ENCODE peak calls at places on chromosomes 16 and 17, in seven cellular contexts. One of them, this sample, is unnamed.

GRCh38 chr16:83701494-83701893 is 106.3 kb upstream of the HSBP1 start:
- DNase-seq in BJ: no peak
- DNase-seq in A673: peak
- DNase-seq in heart right ventricle: peak
- DNase-seq in GM12878: no peak
- DNase-seq in breast epithelium: no peak
- DNase-seq in neural progenitor cell: peak
- DNase-seq in this sample: peak

GRCh38 chr17:51764387-51764971 is 394.0 kb downstream of the CA10 start:
- DNase-seq in BJ: peak
- DNase-seq in A673: peak
- DNase-seq in heart right ventricle: peak
- DNase-seq in GM12878: peak
- DNase-seq in breast epithelium: peak
- DNase-seq in neural progenitor cell: peak
- DNase-seq in this sample: peak

GRCh38 chr17:65604070-65604469 is 42.6 kb upstream of the AXIN2 start:
- DNase-seq in BJ: no peak
- DNase-seq in A673: peak
- DNase-seq in heart right ventricle: no peak
- DNase-seq in GM12878: no peak
- DNase-seq in breast epithelium: no peak
- DNase-seq in neural progenitor cell: no peak
- DNase-seq in this sample: no peak

GRCh38 chr17:76054112-76054476 is 18.2 kb downstream of the SRP68 start:
- DNase-seq in BJ: no peak
- DNase-seq in A673: no peak
- DNase-seq in heart right ventricle: no peak
- DNase-seq in GM12878: no peak
- DNase-seq in breast epithelium: no peak
- DNase-seq in neural progenitor cell: no peak
- DNase-seq in this sample: no peak

GRCh38 chr16:53089434-53090270 is 34.9 kb downstream of the CHD9 start:
- DNase-seq in BJ: no peak
- DNase-seq in A673: peak
- DNase-seq in heart right ventricle: peak
- DNase-seq in GM12878: no peak
- DNase-seq in breast epithelium: peak
- DNase-seq in neural progenitor cell: peak
- DNase-seq in this sample: no peak

GRCh38 chr16:67529639-67530012 is 997 bp downstream of the RIPOR1 start:
- DNase-seq in BJ: no peak
- DNase-seq in A673: no peak
- DNase-seq in heart right ventricle: no peak
- DNase-seq in GM12878: no peak
- DNase-seq in breast epithelium: no peak
- DNase-seq in neural progenitor cell: peak
- DNase-seq in this sample: no peak

GRCh38 chr16:58563235-58563634 is 47.9 kb downstream of the SETD6 start:
- DNase-seq in BJ: peak
- DNase-seq in A673: peak
- DNase-seq in heart right ventricle: no peak
- DNase-seq in GM12878: no peak
- DNase-seq in breast epithelium: no peak
- DNase-seq in neural progenitor cell: no peak
- DNase-seq in this sample: no peak

GRCh38 chr17:82502207-82502606 is 17.3 kb upstream of the FOXK2 start:
- DNase-seq in BJ: no peak
- DNase-seq in A673: no peak
- DNase-seq in heart right ventricle: no peak
- DNase-seq in GM12878: no peak
- DNase-seq in breast epithelium: peak
- DNase-seq in neural progenitor cell: no peak
- DNase-seq in this sample: no peak

GRCh38 chr17:56914641-56915263 is 903 bp upstream of the TRIM25 start:
- DNase-seq in BJ: no peak
- DNase-seq in A673: no peak
- DNase-seq in heart right ventricle: no peak
- DNase-seq in GM12878: no peak
- DNase-seq in breast epithelium: no peak
- DNase-seq in neural progenitor cell: no peak
- DNase-seq in this sample: no peak

GRCh38 chr16:73572135-73572534 is 524.2 kb upstream of the ZFHX3 start:
- DNase-seq in BJ: no peak
- DNase-seq in A673: peak
- DNase-seq in heart right ventricle: peak
- DNase-seq in GM12878: no peak
- DNase-seq in breast epithelium: peak
- DNase-seq in neural progenitor cell: peak
- DNase-seq in this sample: no peak

GRCh38 chr16:24635900-24636610 is 93.4 kb upstream of the TNRC6A start:
- DNase-seq in BJ: peak
- DNase-seq in A673: peak
- DNase-seq in heart right ventricle: peak
- DNase-seq in GM12878: no peak
- DNase-seq in breast epithelium: peak
- DNase-seq in neural progenitor cell: no peak
- DNase-seq in this sample: no peak

GRCh38 chr17:40451420-40451819 is 8.2 kb downstream of the IGFBP4 start:
- DNase-seq in BJ: peak
- DNase-seq in A673: no peak
- DNase-seq in heart right ventricle: peak
- DNase-seq in GM12878: no peak
- DNase-seq in breast epithelium: no peak
- DNase-seq in neural progenitor cell: no peak
- DNase-seq in this sample: no peak

GRCh38 chr17:71467719-71468118 is 653.1 kb upstream of the SOX9 start:
- DNase-seq in BJ: no peak
- DNase-seq in A673: no peak
- DNase-seq in heart right ventricle: no peak
- DNase-seq in GM12878: no peak
- DNase-seq in breast epithelium: peak
- DNase-seq in neural progenitor cell: no peak
- DNase-seq in this sample: no peak

GRCh38 chr16:72986011-72986410 is 61.9 kb downstream of the ZFHX3 start:
- DNase-seq in BJ: no peak
- DNase-seq in A673: peak
- DNase-seq in heart right ventricle: peak
- DNase-seq in GM12878: no peak
- DNase-seq in breast epithelium: no peak
- DNase-seq in neural progenitor cell: no peak
- DNase-seq in this sample: no peak

GRCh38 chr17:40953876-40954275 is 12.9 kb downstream of the KRT39 start:
- DNase-seq in BJ: peak
- DNase-seq in A673: no peak
- DNase-seq in heart right ventricle: no peak
- DNase-seq in GM12878: no peak
- DNase-seq in breast epithelium: peak
- DNase-seq in neural progenitor cell: no peak
- DNase-seq in this sample: no peak

GRCh38 chr17:48441231-48441711 is 11.3 kb upstream of the SKAP1 start:
- DNase-seq in BJ: no peak
- DNase-seq in A673: peak
- DNase-seq in heart right ventricle: no peak
- DNase-seq in GM12878: peak
- DNase-seq in breast epithelium: no peak
- DNase-seq in neural progenitor cell: no peak
- DNase-seq in this sample: peak

GRCh38 chr17:44362964-44363612 is 565 bp downstream of the FAM171A2 start:
- DNase-seq in BJ: no peak
- DNase-seq in A673: peak
- DNase-seq in heart right ventricle: no peak
- DNase-seq in GM12878: no peak
- DNase-seq in breast epithelium: no peak
- DNase-seq in neural progenitor cell: peak
- DNase-seq in this sample: no peak

GRCh38 chr17:44361292-44362055 is 2.2 kb downstream of the FAM171A2 start:
- DNase-seq in BJ: no peak
- DNase-seq in A673: no peak
- DNase-seq in heart right ventricle: no peak
- DNase-seq in GM12878: no peak
- DNase-seq in breast epithelium: no peak
- DNase-seq in neural progenitor cell: no peak
- DNase-seq in this sample: no peak

GRCh38 chr17:44362479-44362963 is 1.1 kb downstream of the FAM171A2 start:
- DNase-seq in BJ: no peak
- DNase-seq in A673: no peak
- DNase-seq in heart right ventricle: no peak
- DNase-seq in GM12878: no peak
- DNase-seq in breast epithelium: no peak
- DNase-seq in neural progenitor cell: peak
- DNase-seq in this sample: no peak

GRCh38 chr17:44360826-44361225 is 2.8 kb downstream of the FAM171A2 start:
- DNase-seq in BJ: no peak
- DNase-seq in A673: no peak
- DNase-seq in heart right ventricle: no peak
- DNase-seq in GM12878: no peak
- DNase-seq in breast epithelium: no peak
- DNase-seq in neural progenitor cell: peak
- DNase-seq in this sample: no peak

DNA sequence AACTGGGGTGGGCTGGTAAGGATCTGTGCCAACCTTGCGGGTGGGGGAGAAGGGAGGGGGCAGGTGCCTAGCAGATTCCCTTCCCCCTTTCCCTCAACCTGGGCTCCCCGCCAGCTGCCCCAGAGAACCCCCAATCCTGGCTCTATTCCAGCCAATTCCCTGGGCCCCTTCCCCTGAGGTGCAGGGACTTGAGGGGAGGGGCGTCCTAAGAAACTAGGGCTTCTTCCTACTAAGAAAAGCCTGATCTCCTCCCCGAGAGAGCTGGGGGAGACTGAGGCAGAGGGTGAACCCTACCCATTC is 1.6 kb downstream of the FAM171A2 start:
- DNase-seq in BJ: no peak
- DNase-seq in A673: no peak
- DNase-seq in heart right ventricle: no peak
- DNase-seq in GM12878: no peak
- DNase-seq in breast epithelium: no peak
- DNase-seq in neural progenitor cell: no peak
- DNase-seq in this sample: no peak
- H3K4me3 ChIP-seq in BJ: no peak
- H3K4me3 ChIP-seq in A673: peak
- H3K4me3 ChIP-seq in heart right ventricle: no peak
- H3K4me3 ChIP-seq in GM12878: no peak
- H3K4me3 ChIP-seq in breast epithelium: no peak
- H3K4me3 ChIP-seq in neural progenitor cell: peak
- H3K4me3 ChIP-seq in this sample: no peak

DNA sequence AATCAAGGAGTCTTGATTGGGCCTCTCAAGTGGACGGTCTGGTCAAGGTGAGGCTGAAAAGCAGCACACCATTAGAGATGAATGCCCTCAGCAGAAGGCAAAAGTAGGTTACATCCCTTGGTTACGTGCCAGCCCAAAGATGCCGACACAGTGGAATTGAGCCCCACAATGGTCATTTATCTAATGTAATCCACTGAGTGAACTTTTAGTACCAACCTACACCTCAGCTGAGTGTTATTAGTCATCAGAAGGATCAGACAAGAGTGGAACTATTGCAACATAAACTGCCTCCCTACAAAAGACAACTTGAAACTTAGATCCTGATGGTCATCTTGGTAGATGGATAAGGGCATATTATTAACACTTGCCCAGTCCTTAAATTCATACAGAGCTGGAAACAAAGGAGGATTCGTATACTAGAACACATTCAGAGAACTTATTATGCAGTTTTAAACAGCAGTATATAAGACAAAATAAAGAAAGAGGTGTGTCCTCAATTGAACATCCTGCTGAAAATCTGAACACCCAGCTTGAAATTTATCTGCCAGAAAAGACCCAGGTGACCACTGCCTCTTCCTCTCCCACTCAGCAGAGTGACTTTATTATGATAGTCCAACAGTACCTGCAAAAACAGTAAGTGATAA is 2.8 kb downstream of the DCUN1D3 start:
- DNase-seq in BJ: no peak
- DNase-seq in A673: no peak
- DNase-seq in heart right ventricle: no peak
- DNase-seq in GM12878: no peak
- DNase-seq in breast epithelium: no peak
- DNase-seq in neural progenitor cell: no peak
- DNase-seq in this sample: no peak
- H3K4me3 ChIP-seq in BJ: no peak
- H3K4me3 ChIP-seq in A673: no peak
- H3K4me3 ChIP-seq in heart right ventricle: no peak
- H3K4me3 ChIP-seq in GM12878: no peak
- H3K4me3 ChIP-seq in breast epithelium: no peak
- H3K4me3 ChIP-seq in neural progenitor cell: no peak
- H3K4me3 ChIP-seq in this sample: no peak

DNA sequence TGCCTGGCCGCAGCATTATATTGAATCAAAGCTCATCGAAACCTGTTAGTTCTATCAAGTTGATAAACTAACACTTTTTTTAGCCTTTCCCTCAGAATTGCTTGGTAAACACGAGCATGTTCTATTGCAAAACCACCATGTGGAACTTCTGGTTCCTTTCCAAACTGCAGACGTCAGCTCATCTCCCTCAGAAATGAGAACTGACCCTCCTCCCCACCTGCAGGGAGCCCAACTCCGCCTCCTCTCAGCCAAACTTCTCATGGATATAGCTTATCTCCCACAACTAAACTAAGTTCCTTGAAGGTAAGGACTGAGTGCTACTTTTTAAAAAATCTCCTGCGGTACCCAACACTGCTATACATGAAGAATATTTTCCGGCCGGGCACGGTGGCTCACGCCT is 6.7 kb downstream of the SHMT1 start:
- DNase-seq in BJ: peak
- DNase-seq in A673: no peak
- DNase-seq in heart right ventricle: peak
- DNase-seq in GM12878: no peak
- DNase-seq in breast epithelium: peak
- DNase-seq in neural progenitor cell: no peak
- DNase-seq in this sample: no peak
- H3K4me3 ChIP-seq in BJ: no peak
- H3K4me3 ChIP-seq in A673: no peak
- H3K4me3 ChIP-seq in heart right ventricle: no peak
- H3K4me3 ChIP-seq in GM12878: no peak
- H3K4me3 ChIP-seq in breast epithelium: no peak
- H3K4me3 ChIP-seq in neural progenitor cell: no peak
- H3K4me3 ChIP-seq in this sample: no peak

GRCh38 chr17:10523043-10523442 is 4.7 kb upstream of the MYH1 start:
- DNase-seq in BJ: no peak
- DNase-seq in A673: no peak
- DNase-seq in heart right ventricle: no peak
- DNase-seq in GM12878: no peak
- DNase-seq in breast epithelium: no peak
- DNase-seq in neural progenitor cell: no peak
- DNase-seq in this sample: no peak

GRCh38 chr17:10526517-10526916 is 8.2 kb upstream of the MYH1 start:
- DNase-seq in BJ: no peak
- DNase-seq in A673: no peak
- DNase-seq in heart right ventricle: no peak
- DNase-seq in GM12878: no peak
- DNase-seq in breast epithelium: no peak
- DNase-seq in neural progenitor cell: no peak
- DNase-seq in this sample: no peak

GRCh38 chr17:10532026-10532425 is 13.7 kb upstream of the MYH1 start:
- DNase-seq in BJ: no peak
- DNase-seq in A673: no peak
- DNase-seq in heart right ventricle: no peak
- DNase-seq in GM12878: no peak
- DNase-seq in breast epithelium: no peak
- DNase-seq in neural progenitor cell: no peak
- DNase-seq in this sample: no peak

GRCh38 chr17:10521949-10522348 is 3.6 kb upstream of the MYH1 start:
- DNase-seq in BJ: no peak
- DNase-seq in A673: no peak
- DNase-seq in heart right ventricle: no peak
- DNase-seq in GM12878: no peak
- DNase-seq in breast epithelium: no peak
- DNase-seq in neural progenitor cell: no peak
- DNase-seq in this sample: no peak

GRCh38 chr17:10527419-10527818 is 9.1 kb upstream of the MYH1 start:
- DNase-seq in BJ: no peak
- DNase-seq in A673: no peak
- DNase-seq in heart right ventricle: no peak
- DNase-seq in GM12878: no peak
- DNase-seq in breast epithelium: no peak
- DNase-seq in neural progenitor cell: no peak
- DNase-seq in this sample: no peak
- H3K4me3 ChIP-seq in BJ: no peak
- H3K4me3 ChIP-seq in A673: no peak
- H3K4me3 ChIP-seq in heart right ventricle: no peak
- H3K4me3 ChIP-seq in GM12878: no peak
- H3K4me3 ChIP-seq in breast epithelium: no peak
- H3K4me3 ChIP-seq in neural progenitor cell: no peak
- H3K4me3 ChIP-seq in this sample: no peak